ENCODE peak calls at places on chromosomes 6 and 20, in six cellular contexts. O, A, P, C, Y and K are unnamed samples.
A peak's percentile ranks its signal among the peaks of the same experiment; 100 is the strongest.

GRCh38 chr20:4112490-4113420 is 97.4 kb upstream of the RNF24 start:
- DNase-seq in P (no peak), O (no peak), C (no peak), Y (peak; percentile 85), A (no peak), K (no peak)

GRCh38 chr6:136535017-136535416 is 15.2 kb downstream of the MAP7 start:
- DNase-seq in Y (no peak), C (no peak), O (no peak), P (peak; percentile 46), A (no peak), K (no peak)

GRCh38 chr20:47540443-47541354 is 39.0 kb downstream of the NCOA3 start:
- DNase-seq in P (no peak), Y (no peak), A (no peak), C (no peak), O (no peak), K (no peak)

GRCh38 chr20:8860011-8860495 is 208.8 kb upstream of the PLCB4 start:
- DNase-seq in P (no peak), O (no peak), Y (peak; percentile 70), C (no peak), A (no peak), K (no peak)

GRCh38 chr20:36653456-36653855 is 7.5 kb upstream of the SLA2 start:
- DNase-seq in O (no peak), P (no peak), Y (no peak), A (no peak), C (no peak), K (no peak)

GRCh38 chr6:24273471-24273870 is 84.4 kb downstream of the DCDC2 start:
- DNase-seq in P (no peak), Y (no peak), C (no peak), O (no peak), A (no peak), K (no peak)

GRCh38 chr6:35694462-35694861 is 5.7 kb upstream of the FKBP5 start:
- DNase-seq in P (no peak), Y (peak; percentile 43), C (no peak), A (no peak), O (no peak), K (no peak)

GRCh38 chr6:357791-358341 is 33.7 kb upstream of the IRF4 start:
- DNase-seq in Y (no peak), A (no peak), O (no peak), C (no peak), P (no peak), K (no peak)

GRCh38 chr20:15487030-15487429 is 1086.2 kb downstream of the KIF16B start:
- DNase-seq in Y (no peak), A (no peak), P (no peak), O (no peak), C (no peak), K (no peak)

GRCh38 chr20:35111141-35111888 is 18.7 kb upstream of the TRPC4AP start:
- DNase-seq in Y (peak; percentile 47), P (no peak), O (no peak), A (no peak), C (no peak), K (no peak)

GRCh38 chr6:25248100-25248499 is 31.1 kb upstream of the CARMIL1 start:
- DNase-seq in O (no peak), A (no peak), Y (no peak), P (no peak), C (no peak), K (no peak)